ENCODE peak calls at places on chromosomes 16 and 17, in seven cellular contexts. One of them, this sample, is unnamed.

GRCh38 chr17:1216209-1216937 is 36.6 kb upstream of the ABR start:
- DNase-seq in right cardiac atrium: no peak
- DNase-seq in heart right ventricle: no peak
- DNase-seq in GM23338: no peak
- DNase-seq in neuronal stem cell: no peak
- DNase-seq in CD4-positive, alpha-beta T cell: no peak
- DNase-seq in body of pancreas: no peak
- DNase-seq in this sample: peak; percentile 67

GRCh38 chr16:17177968-17178880 is 292.5 kb downstream of the XYLT1 start:
- DNase-seq in right cardiac atrium: no peak
- DNase-seq in heart right ventricle: no peak
- DNase-seq in GM23338: peak; percentile 41
- DNase-seq in neuronal stem cell: no peak
- DNase-seq in CD4-positive, alpha-beta T cell: no peak
- DNase-seq in body of pancreas: no peak
- DNase-seq in this sample: no peak

GRCh38 chr16:80208015-80208414 is 332.8 kb upstream of the DYNLRB2 start:
- DNase-seq in right cardiac atrium: no peak
- DNase-seq in heart right ventricle: no peak
- DNase-seq in GM23338: no peak
- DNase-seq in neuronal stem cell: no peak
- DNase-seq in CD4-positive, alpha-beta T cell: no peak
- DNase-seq in body of pancreas: no peak
- DNase-seq in this sample: no peak

GRCh38 chr17:1070411-1070810 is 73.5 kb downstream of the TIMM22 start:
- DNase-seq in right cardiac atrium: peak; percentile 41
- DNase-seq in heart right ventricle: no peak
- DNase-seq in GM23338: no peak
- DNase-seq in neuronal stem cell: no peak
- DNase-seq in CD4-positive, alpha-beta T cell: no peak
- DNase-seq in body of pancreas: no peak
- DNase-seq in this sample: no peak

GRCh38 chr16:68097088-68097487 is 11.9 kb downstream of the NFATC3 start:
- DNase-seq in right cardiac atrium: no peak
- DNase-seq in heart right ventricle: no peak
- DNase-seq in GM23338: no peak
- DNase-seq in neuronal stem cell: no peak
- DNase-seq in CD4-positive, alpha-beta T cell: no peak
- DNase-seq in body of pancreas: no peak
- DNase-seq in this sample: no peak

GRCh38 chr16:2467301-2468141 is 3.6 kb upstream of the NTN3 start:
- DNase-seq in right cardiac atrium: peak; percentile 95
- DNase-seq in heart right ventricle: peak; percentile 83
- DNase-seq in GM23338: peak; percentile 83
- DNase-seq in neuronal stem cell: no peak
- DNase-seq in CD4-positive, alpha-beta T cell: no peak
- DNase-seq in body of pancreas: peak; percentile 66
- DNase-seq in this sample: peak; percentile 100

GRCh38 chr16:83245061-83245460 is 562.7 kb upstream of the HSBP1 start:
- DNase-seq in right cardiac atrium: no peak
- DNase-seq in heart right ventricle: no peak
- DNase-seq in GM23338: no peak
- DNase-seq in neuronal stem cell: no peak
- DNase-seq in CD4-positive, alpha-beta T cell: no peak
- DNase-seq in body of pancreas: no peak
- DNase-seq in this sample: no peak

GRCh38 chr17:47239663-47240374 is 13.8 kb upstream of the ITGB3 start:
- DNase-seq in right cardiac atrium: peak; percentile 88
- DNase-seq in heart right ventricle: peak; percentile 52
- DNase-seq in GM23338: no peak
- DNase-seq in neuronal stem cell: no peak
- DNase-seq in CD4-positive, alpha-beta T cell: no peak
- DNase-seq in body of pancreas: peak; percentile 45
- DNase-seq in this sample: peak; percentile 98

GRCh38 chr17:9432121-9432866 is 143.3 kb downstream of the STX8 start:
- DNase-seq in right cardiac atrium: no peak
- DNase-seq in heart right ventricle: no peak
- DNase-seq in GM23338: no peak
- DNase-seq in neuronal stem cell: no peak
- DNase-seq in CD4-positive, alpha-beta T cell: no peak
- DNase-seq in body of pancreas: no peak
- DNase-seq in this sample: no peak

DNA sequence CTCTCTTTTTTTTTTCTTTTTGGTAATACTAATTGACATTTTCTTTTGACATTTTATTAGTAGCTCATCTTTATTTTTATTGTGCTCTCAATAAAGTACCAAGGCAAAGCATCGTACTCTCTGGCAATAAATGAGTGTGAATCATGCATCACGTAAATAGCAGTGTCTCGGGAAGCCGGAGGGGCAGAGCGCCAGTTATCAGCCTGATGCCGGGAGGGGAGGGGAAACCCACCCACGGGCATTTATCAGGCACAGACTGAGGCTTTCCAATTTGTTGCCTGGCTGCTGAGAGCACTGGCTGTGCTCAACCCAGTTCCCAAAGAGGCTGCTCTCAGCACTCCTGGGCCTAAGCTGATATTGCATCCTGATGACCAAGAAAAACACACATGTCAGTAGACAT is 118.4 kb upstream of the CDH5 start:
- DNase-seq in right cardiac atrium: peak; percentile 94
- DNase-seq in heart right ventricle: peak; percentile 75
- DNase-seq in GM23338: no peak
- DNase-seq in neuronal stem cell: no peak
- DNase-seq in CD4-positive, alpha-beta T cell: no peak
- DNase-seq in body of pancreas: peak; percentile 28
- DNase-seq in this sample: peak; percentile 78
- H3K27ac ChIP-seq in right cardiac atrium: peak overlapping the region; percentile 55
- H3K27ac ChIP-seq in heart right ventricle: peak overlapping the region; percentile 57
- H3K27ac ChIP-seq in GM23338: no peak overlapping the region
- H3K27ac ChIP-seq in neuronal stem cell: no peak overlapping the region
- H3K27ac ChIP-seq in CD4-positive, alpha-beta T cell: no peak overlapping the region
- H3K27ac ChIP-seq in body of pancreas: no peak overlapping the region
- H3K27ac ChIP-seq in this sample: no peak overlapping the region

GRCh38 chr17:61442878-61443474 is 9.2 kb upstream of the TBX4 start:
- DNase-seq in right cardiac atrium: no peak
- DNase-seq in heart right ventricle: no peak
- DNase-seq in GM23338: no peak
- DNase-seq in neuronal stem cell: no peak
- DNase-seq in CD4-positive, alpha-beta T cell: no peak
- DNase-seq in body of pancreas: no peak
- DNase-seq in this sample: no peak

GRCh38 chr17:61447358-61447757 is 4.9 kb upstream of the TBX4 start:
- DNase-seq in right cardiac atrium: no peak
- DNase-seq in heart right ventricle: no peak
- DNase-seq in GM23338: no peak
- DNase-seq in neuronal stem cell: no peak
- DNase-seq in CD4-positive, alpha-beta T cell: no peak
- DNase-seq in body of pancreas: no peak
- DNase-seq in this sample: no peak

GRCh38 chr17:61444075-61444474 is 8.1 kb upstream of the TBX4 start:
- DNase-seq in right cardiac atrium: no peak
- DNase-seq in heart right ventricle: no peak
- DNase-seq in GM23338: no peak
- DNase-seq in neuronal stem cell: no peak
- DNase-seq in CD4-positive, alpha-beta T cell: no peak
- DNase-seq in body of pancreas: no peak
- DNase-seq in this sample: no peak

GRCh38 chr17:61443475-61443882 is 8.7 kb upstream of the TBX4 start:
- DNase-seq in right cardiac atrium: no peak
- DNase-seq in heart right ventricle: no peak
- DNase-seq in GM23338: peak; percentile 53
- DNase-seq in neuronal stem cell: no peak
- DNase-seq in CD4-positive, alpha-beta T cell: no peak
- DNase-seq in body of pancreas: no peak
- DNase-seq in this sample: peak; percentile 70

GRCh38 chr17:61444831-61445230 is 7.4 kb upstream of the TBX4 start:
- DNase-seq in right cardiac atrium: no peak
- DNase-seq in heart right ventricle: no peak
- DNase-seq in GM23338: no peak
- DNase-seq in neuronal stem cell: no peak
- DNase-seq in CD4-positive, alpha-beta T cell: no peak
- DNase-seq in body of pancreas: no peak
- DNase-seq in this sample: peak; percentile 77
- H3K27ac ChIP-seq in right cardiac atrium: no peak overlapping the region
- H3K27ac ChIP-seq in heart right ventricle: no peak overlapping the region
- H3K27ac ChIP-seq in GM23338: no peak overlapping the region
- H3K27ac ChIP-seq in neuronal stem cell: no peak overlapping the region
- H3K27ac ChIP-seq in CD4-positive, alpha-beta T cell: no peak overlapping the region
- H3K27ac ChIP-seq in body of pancreas: no peak overlapping the region
- H3K27ac ChIP-seq in this sample: no peak overlapping the region

GRCh38 chr17:44829558-44830358 is at the start of gene GJC1:
- DNase-seq in right cardiac atrium: peak; percentile 71
- DNase-seq in heart right ventricle: peak; percentile 62
- DNase-seq in GM23338: peak; percentile 85
- DNase-seq in neuronal stem cell: peak; percentile 56
- DNase-seq in CD4-positive, alpha-beta T cell: no peak
- DNase-seq in body of pancreas: peak; percentile 17
- DNase-seq in this sample: peak; percentile 91

GRCh38 chr17:44830359-44831269 is 527 bp upstream of the GJC1 start:
- DNase-seq in right cardiac atrium: no peak
- DNase-seq in heart right ventricle: peak; percentile 32
- DNase-seq in GM23338: peak; percentile 92
- DNase-seq in neuronal stem cell: no peak
- DNase-seq in CD4-positive, alpha-beta T cell: no peak
- DNase-seq in body of pancreas: no peak
- DNase-seq in this sample: peak; percentile 82

GRCh38 chr17:44831270-44831770 is 1.2 kb upstream of the GJC1 start:
- DNase-seq in right cardiac atrium: no peak
- DNase-seq in heart right ventricle: no peak
- DNase-seq in GM23338: peak; percentile 31
- DNase-seq in neuronal stem cell: no peak
- DNase-seq in CD4-positive, alpha-beta T cell: no peak
- DNase-seq in body of pancreas: no peak
- DNase-seq in this sample: no peak

GRCh38 chr17:44827863-44828262 is 2.2 kb downstream of the GJC1 start:
- DNase-seq in right cardiac atrium: no peak
- DNase-seq in heart right ventricle: no peak
- DNase-seq in GM23338: no peak
- DNase-seq in neuronal stem cell: no peak
- DNase-seq in CD4-positive, alpha-beta T cell: no peak
- DNase-seq in body of pancreas: no peak
- DNase-seq in this sample: no peak

GRCh38 chr17:44828919-44829557 is 1.0 kb downstream of the GJC1 start:
- DNase-seq in right cardiac atrium: no peak
- DNase-seq in heart right ventricle: no peak
- DNase-seq in GM23338: no peak
- DNase-seq in neuronal stem cell: no peak
- DNase-seq in CD4-positive, alpha-beta T cell: no peak
- DNase-seq in body of pancreas: no peak
- DNase-seq in this sample: peak; percentile 37
- H3K27ac ChIP-seq in right cardiac atrium: peak overlapping the region; percentile 76
- H3K27ac ChIP-seq in heart right ventricle: peak overlapping the region; percentile 92
- H3K27ac ChIP-seq in GM23338: no peak overlapping the region
- H3K27ac ChIP-seq in neuronal stem cell: peak overlapping the region; percentile 75
- H3K27ac ChIP-seq in CD4-positive, alpha-beta T cell: no peak overlapping the region
- H3K27ac ChIP-seq in body of pancreas: no peak overlapping the region
- H3K27ac ChIP-seq in this sample: peak overlapping the region; percentile 49

DNA sequence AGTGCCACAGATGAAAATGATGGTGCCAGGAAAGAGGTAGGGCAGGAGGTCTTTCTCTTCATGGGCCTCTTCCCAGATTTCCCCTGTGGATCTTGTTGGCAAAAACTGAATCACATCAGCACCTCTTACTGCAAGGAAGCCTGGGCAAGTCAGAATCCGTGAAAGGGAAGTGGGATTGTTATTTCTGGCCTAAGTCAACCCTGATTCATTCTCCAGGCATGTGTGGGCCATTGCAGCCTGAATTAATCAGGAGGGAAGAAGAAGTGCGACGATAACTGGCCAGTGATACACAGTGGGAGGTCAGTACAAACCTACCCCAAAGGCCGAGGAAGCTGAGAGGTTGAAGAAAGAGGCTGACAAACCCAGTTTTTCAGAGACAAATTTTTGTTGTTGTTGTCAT is 17.9 kb upstream of the NSMCE1 start:
- DNase-seq in right cardiac atrium: no peak
- DNase-seq in heart right ventricle: no peak
- DNase-seq in GM23338: no peak
- DNase-seq in neuronal stem cell: no peak
- DNase-seq in CD4-positive, alpha-beta T cell: no peak
- DNase-seq in body of pancreas: no peak
- DNase-seq in this sample: peak; percentile 94
- H3K27ac ChIP-seq in right cardiac atrium: peak overlapping the region; percentile 70
- H3K27ac ChIP-seq in heart right ventricle: peak overlapping the region; percentile 60
- H3K27ac ChIP-seq in GM23338: no peak overlapping the region
- H3K27ac ChIP-seq in neuronal stem cell: no peak overlapping the region
- H3K27ac ChIP-seq in CD4-positive, alpha-beta T cell: no peak overlapping the region
- H3K27ac ChIP-seq in body of pancreas: no peak overlapping the region
- H3K27ac ChIP-seq in this sample: peak overlapping the region; percentile 74

GRCh38 chr17:49621946-49622529 is 46.4 kb downstream of the NXPH3 start:
- DNase-seq in right cardiac atrium: no peak
- DNase-seq in heart right ventricle: no peak
- DNase-seq in GM23338: no peak
- DNase-seq in neuronal stem cell: no peak
- DNase-seq in CD4-positive, alpha-beta T cell: no peak
- DNase-seq in body of pancreas: no peak
- DNase-seq in this sample: no peak
- H3K27ac ChIP-seq in right cardiac atrium: no peak overlapping the region
- H3K27ac ChIP-seq in heart right ventricle: peak overlapping the region; percentile 49
- H3K27ac ChIP-seq in GM23338: no peak overlapping the region
- H3K27ac ChIP-seq in neuronal stem cell: no peak overlapping the region
- H3K27ac ChIP-seq in CD4-positive, alpha-beta T cell: no peak overlapping the region
- H3K27ac ChIP-seq in body of pancreas: no peak overlapping the region
- H3K27ac ChIP-seq in this sample: no peak overlapping the region

DNA sequence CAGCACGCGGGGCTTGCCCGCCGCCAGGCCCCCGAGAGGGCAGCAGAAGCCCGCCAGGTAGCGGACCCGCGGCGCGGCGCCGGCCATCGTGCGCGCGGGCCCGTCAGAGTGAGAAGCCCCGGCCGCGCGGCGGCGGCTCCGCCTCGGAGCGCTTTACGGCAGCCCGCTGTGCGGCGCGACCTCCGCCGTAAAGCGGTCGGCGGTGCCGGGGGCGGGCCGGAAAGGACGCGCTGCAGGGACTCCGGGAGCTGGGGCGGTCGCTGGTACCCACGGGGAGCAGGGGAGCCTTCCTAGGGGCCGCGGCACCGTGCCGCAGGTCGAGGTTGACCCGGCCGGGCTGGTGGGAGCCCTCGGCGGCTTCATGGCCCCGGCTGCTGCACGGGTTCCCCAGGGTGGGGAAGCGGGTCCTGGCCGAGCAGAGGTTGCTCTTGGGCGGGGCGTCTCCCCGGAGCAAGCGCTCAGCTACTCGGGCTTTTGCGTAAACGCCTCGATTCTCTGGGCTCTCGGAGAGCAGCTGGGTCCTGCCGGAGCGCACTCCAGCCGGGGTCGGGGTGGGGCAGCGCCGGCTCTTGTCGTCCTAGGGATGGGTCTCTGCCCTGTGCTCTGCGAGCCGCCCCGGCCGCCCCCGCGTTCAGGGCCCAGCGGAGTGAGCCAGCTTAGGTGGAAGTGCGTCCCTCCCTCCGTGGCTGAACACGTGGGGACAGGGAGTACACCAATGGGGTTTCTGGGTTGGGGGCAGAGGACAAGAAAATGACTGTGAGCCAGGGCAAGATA is at the start of gene FAAP100:
- DNase-seq in right cardiac atrium: peak; percentile 93
- DNase-seq in heart right ventricle: peak; percentile 82
- DNase-seq in GM23338: peak; percentile 90
- DNase-seq in neuronal stem cell: peak; percentile 86
- DNase-seq in CD4-positive, alpha-beta T cell: peak; percentile 81
- DNase-seq in body of pancreas: peak; percentile 80
- DNase-seq in this sample: peak; percentile 99
- H3K27ac ChIP-seq in right cardiac atrium: peak within 1 kb of the TSS; percentile 69
- H3K27ac ChIP-seq in heart right ventricle: peak within 1 kb of the TSS; percentile 91
- H3K27ac ChIP-seq in GM23338: peak within 1 kb of the TSS; percentile 89
- H3K27ac ChIP-seq in neuronal stem cell: peak within 1 kb of the TSS; percentile 65
- H3K27ac ChIP-seq in CD4-positive, alpha-beta T cell: peak within 1 kb of the TSS; percentile 83
- H3K27ac ChIP-seq in body of pancreas: peak within 1 kb of the TSS; percentile 47
- H3K27ac ChIP-seq in this sample: peak within 1 kb of the TSS; percentile 90

This sample was measured in osteoblast.